ENCODE peak calls at places on chromosomes 3 and 15, in four cellular contexts. One of them, this sample, is unnamed.

GRCh38 chr15:63601026-63601726 is 4.0 kb downstream of the FBXL22 start:
- DNase-seq in HepG2: no peak
- DNase-seq in GM12878: no peak
- DNase-seq in transverse colon: peak
- DNase-seq in this sample: no peak

GRCh38 chr3:22013641-22014040 is 262.6 kb upstream of the ZNF385D start:
- DNase-seq in transverse colon: no peak
- DNase-seq in HepG2: no peak
- DNase-seq in GM12878: no peak
- DNase-seq in this sample: no peak

GRCh38 chr3:126509565-126510322 is 7.8 kb downstream of the UROC1 start:
- DNase-seq in transverse colon: no peak
- DNase-seq in GM12878: no peak
- DNase-seq in HepG2: no peak
- DNase-seq in this sample: no peak

GRCh38 chr15:60695713-60696522 is 217.0 kb upstream of the ICE2 start:
- DNase-seq in HepG2: no peak
- DNase-seq in transverse colon: no peak
- DNase-seq in GM12878: no peak
- DNase-seq in this sample: no peak

GRCh38 chr3:182906036-182906435 is 74.3 kb downstream of the DCUN1D1 start:
- DNase-seq in HepG2: no peak
- DNase-seq in transverse colon: no peak
- DNase-seq in GM12878: no peak
- DNase-seq in this sample: no peak

GRCh38 chr3:143137637-143138036 is 18.1 kb downstream of the CHST2 start:
- DNase-seq in transverse colon: no peak
- DNase-seq in HepG2: no peak
- DNase-seq in GM12878: no peak
- DNase-seq in this sample: no peak

GRCh38 chr3:120284702-120285507 is at the start of gene GPR156:
- DNase-seq in transverse colon: no peak
- DNase-seq in GM12878: no peak
- DNase-seq in HepG2: no peak
- DNase-seq in this sample: peak

GRCh38 chr3:177379045-177379444 is 181.8 kb upstream of the TBL1XR1 start:
- DNase-seq in GM12878: no peak
- DNase-seq in transverse colon: no peak
- DNase-seq in HepG2: peak
- DNase-seq in this sample: no peak

GRCh38 chr3:100207886-100208285 is 52.9 kb upstream of the TBC1D23 start:
- DNase-seq in HepG2: no peak
- DNase-seq in transverse colon: no peak
- DNase-seq in GM12878: no peak
- DNase-seq in this sample: no peak

GRCh38 chr3:70980646-70981031 is 602.9 kb downstream of the FOXP1 start:
- DNase-seq in GM12878: no peak
- DNase-seq in transverse colon: no peak
- DNase-seq in HepG2: no peak
- DNase-seq in this sample: no peak

GRCh38 chr3:52022323-52023100 is 26.8 kb upstream of the RPL29 start:
- DNase-seq in GM12878: no peak
- DNase-seq in transverse colon: no peak
- DNase-seq in HepG2: no peak
- DNase-seq in this sample: no peak

GRCh38 chr3:23183731-23184130 is 19.4 kb upstream of the UBE2E2 start:
- DNase-seq in GM12878: no peak
- DNase-seq in transverse colon: peak
- DNase-seq in HepG2: peak
- DNase-seq in this sample: peak

GRCh38 chr15:37099321-37100108 is 834 bp downstream of the MEIS2 start:
- DNase-seq in GM12878: no peak
- DNase-seq in HepG2: peak
- DNase-seq in transverse colon: no peak
- DNase-seq in this sample: no peak

GRCh38 chr3:97108136-97108535 is 293.7 kb downstream of the EPHA6 start:
- DNase-seq in GM12878: no peak
- DNase-seq in HepG2: no peak
- DNase-seq in transverse colon: no peak
- DNase-seq in this sample: no peak

GRCh38 chr15:28260722-28261121 is 61.3 kb downstream of the HERC2 start:
- DNase-seq in transverse colon: no peak
- DNase-seq in HepG2: no peak
- DNase-seq in GM12878: no peak
- DNase-seq in this sample: no peak

GRCh38 chr3:157786216-157786615 is 283.0 kb upstream of the VEPH1 start:
- DNase-seq in HepG2: no peak
- DNase-seq in transverse colon: no peak
- DNase-seq in GM12878: no peak
- DNase-seq in this sample: no peak

GRCh38 chr3:161914703-161915102 is 418.1 kb downstream of the OTOL1 start:
- DNase-seq in GM12878: no peak
- DNase-seq in transverse colon: peak
- DNase-seq in HepG2: peak
- DNase-seq in this sample: no peak

GRCh38 chr3:177932346-177932745 is 603.9 kb upstream of the KCNMB2 start:
- DNase-seq in HepG2: no peak
- DNase-seq in GM12878: no peak
- DNase-seq in transverse colon: no peak
- DNase-seq in this sample: no peak

GRCh38 chr3:101900736-101901135 is 51.4 kb downstream of the NFKBIZ start:
- DNase-seq in GM12878: no peak
- DNase-seq in transverse colon: no peak
- DNase-seq in HepG2: no peak
- DNase-seq in this sample: no peak

GRCh38 chr3:166071-166470 is 30.5 kb upstream of the CHL1 start:
- DNase-seq in HepG2: no peak
- DNase-seq in transverse colon: no peak
- DNase-seq in GM12878: no peak
- DNase-seq in this sample: no peak

GRCh38 chr3:114307222-114307840 is 13.5 kb downstream of the TIGIT start:
- DNase-seq in GM12878: no peak
- DNase-seq in transverse colon: no peak
- DNase-seq in HepG2: no peak
- DNase-seq in this sample: no peak

GRCh38 chr15:31328425-31328998 is 1.9 kb downstream of the KLF13 start:
- DNase-seq in GM12878: no peak
- DNase-seq in transverse colon: no peak
- DNase-seq in HepG2: no peak
- DNase-seq in this sample: no peak

GRCh38 chr3:49910409-49911123 is 6.9 kb upstream of the MST1R start:
- DNase-seq in GM12878: no peak
- DNase-seq in transverse colon: no peak
- DNase-seq in HepG2: no peak
- DNase-seq in this sample: peak

GRCh38 chr15:60477991-60478632 is 830 bp downstream of the ICE2 start:
- DNase-seq in transverse colon: no peak
- DNase-seq in HepG2: peak
- DNase-seq in GM12878: peak
- DNase-seq in this sample: no peak

GRCh38 chr3:41679412-41679811 is 282.5 kb downstream of the ULK4 start:
- DNase-seq in HepG2: no peak
- DNase-seq in GM12878: no peak
- DNase-seq in transverse colon: no peak
- DNase-seq in this sample: no peak

GRCh38 chr3:10992017-10992945 is at the start of gene SLC6A1:
- DNase-seq in GM12878: no peak
- DNase-seq in HepG2: no peak
- DNase-seq in transverse colon: no peak
- DNase-seq in this sample: no peak

GRCh38 chr3:172592898-172593669 is 69.9 kb upstream of the TNFSF10 start:
- DNase-seq in transverse colon: no peak
- DNase-seq in GM12878: no peak
- DNase-seq in HepG2: no peak
- DNase-seq in this sample: no peak

GRCh38 chr15:95260856-95261255 is 1029.5 kb downstream of the MCTP2 start:
- DNase-seq in GM12878: no peak
- DNase-seq in HepG2: no peak
- DNase-seq in transverse colon: no peak
- DNase-seq in this sample: no peak

GRCh38 chr3:43086460-43087165 is 19.3 kb downstream of the POMGNT2 start:
- DNase-seq in HepG2: no peak
- DNase-seq in GM12878: no peak
- DNase-seq in transverse colon: no peak
- DNase-seq in this sample: no peak

GRCh38 chr3:10238330-10238995 is 9.8 kb upstream of the TATDN2 start:
- DNase-seq in HepG2: no peak
- DNase-seq in GM12878: no peak
- DNase-seq in transverse colon: no peak
- DNase-seq in this sample: no peak

GRCh38 chr3:183220828-183221227 is 32.2 kb upstream of the B3GNT5 start:
- DNase-seq in HepG2: no peak
- DNase-seq in transverse colon: no peak
- DNase-seq in GM12878: no peak
- DNase-seq in this sample: no peak

GRCh38 chr3:188123170-188123920 is 30.6 kb upstream of the LPP start:
- DNase-seq in HepG2: peak
- DNase-seq in transverse colon: no peak
- DNase-seq in GM12878: no peak
- DNase-seq in this sample: peak

GRCh38 chr3:88005066-88005465 is 53.7 kb downstream of the CGGBP1 start:
- DNase-seq in GM12878: no peak
- DNase-seq in HepG2: no peak
- DNase-seq in transverse colon: no peak
- DNase-seq in this sample: no peak

GRCh38 chr3:8298021-8298954 is 203.3 kb upstream of the LMCD1 start:
- DNase-seq in HepG2: no peak
- DNase-seq in GM12878: no peak
- DNase-seq in transverse colon: no peak
- DNase-seq in this sample: no peak

GRCh38 chr15:75831806-75832102 is 11.5 kb upstream of the UBE2Q2 start:
- DNase-seq in GM12878: no peak
- DNase-seq in HepG2: no peak
- DNase-seq in transverse colon: no peak
- DNase-seq in this sample: no peak

GRCh38 chr15:75828429-75828828 is 14.8 kb upstream of the UBE2Q2 start:
- DNase-seq in transverse colon: no peak
- DNase-seq in GM12878: no peak
- DNase-seq in HepG2: no peak
- DNase-seq in this sample: no peak

GRCh38 chr15:75832114-75832513 is 11.1 kb upstream of the UBE2Q2 start:
- DNase-seq in GM12878: no peak
- DNase-seq in transverse colon: no peak
- DNase-seq in HepG2: no peak
- DNase-seq in this sample: no peak

GRCh38 chr15:75834011-75834410 is 9.2 kb upstream of the UBE2Q2 start:
- DNase-seq in GM12878: no peak
- DNase-seq in HepG2: no peak
- DNase-seq in transverse colon: no peak
- DNase-seq in this sample: no peak

GRCh38 chr15:75830910-75831805 is 12.1 kb upstream of the UBE2Q2 start:
- DNase-seq in GM12878: no peak
- DNase-seq in transverse colon: no peak
- DNase-seq in HepG2: no peak
- DNase-seq in this sample: no peak
- TF ChIP-seq EP300 in GM12878: no peak
- TF ChIP-seq EP300 in transverse colon: no peak
- TF ChIP-seq EP300 in HepG2: no peak
- TF ChIP-seq EP300 in this sample: no peak

GRCh38 chr3:140593766-140594165 is 84.1 kb upstream of the TRIM42 start:
- DNase-seq in HepG2: no peak
- DNase-seq in GM12878: no peak
- DNase-seq in transverse colon: no peak
- DNase-seq in this sample: no peak
- TF ChIP-seq EP300 in HepG2: no peak
- TF ChIP-seq EP300 in GM12878: no peak
- TF ChIP-seq EP300 in transverse colon: no peak
- TF ChIP-seq EP300 in this sample: no peak

GRCh38 chr3:149377408-149378111 is at the start of gene TM4SF1:
- DNase-seq in HepG2: peak
- DNase-seq in GM12878: no peak
- DNase-seq in transverse colon: peak
- DNase-seq in this sample: peak
- TF ChIP-seq EP300 in HepG2: peak
- TF ChIP-seq EP300 in GM12878: no peak
- TF ChIP-seq EP300 in transverse colon: no peak
- TF ChIP-seq EP300 in this sample: peak

GRCh38 chr3:93973160-93974126 is at the start of gene PROS1:
- DNase-seq in transverse colon: peak
- DNase-seq in GM12878: no peak
- DNase-seq in HepG2: peak
- DNase-seq in this sample: peak
- TF ChIP-seq EP300 in transverse colon: peak
- TF ChIP-seq EP300 in GM12878: no peak
- TF ChIP-seq EP300 in HepG2: no peak
- TF ChIP-seq EP300 in this sample: no peak

GRCh38 chr3:105869982-105870381 is 1.2 kb upstream of the CBLB start:
- DNase-seq in HepG2: no peak
- DNase-seq in transverse colon: no peak
- DNase-seq in GM12878: no peak
- DNase-seq in this sample: no peak

GRCh38 chr3:105868450-105868744 is 415 bp downstream of the CBLB start:
- DNase-seq in HepG2: peak
- DNase-seq in GM12878: no peak
- DNase-seq in transverse colon: peak
- DNase-seq in this sample: peak

GRCh38 chr3:105867690-105868449 is 942 bp downstream of the CBLB start:
- DNase-seq in transverse colon: no peak
- DNase-seq in GM12878: no peak
- DNase-seq in HepG2: no peak
- DNase-seq in this sample: no peak

GRCh38 chr3:105868745-105869530 is at the start of gene CBLB:
- DNase-seq in GM12878: peak
- DNase-seq in HepG2: peak
- DNase-seq in transverse colon: peak
- DNase-seq in this sample: peak

GRCh38 chr3:105869531-105869833 is 670 bp upstream of the CBLB start:
- DNase-seq in GM12878: no peak
- DNase-seq in HepG2: no peak
- DNase-seq in transverse colon: no peak
- DNase-seq in this sample: no peak
- TF ChIP-seq EP300 in GM12878: no peak
- TF ChIP-seq EP300 in HepG2: no peak
- TF ChIP-seq EP300 in transverse colon: no peak
- TF ChIP-seq EP300 in this sample: no peak

DNA sequence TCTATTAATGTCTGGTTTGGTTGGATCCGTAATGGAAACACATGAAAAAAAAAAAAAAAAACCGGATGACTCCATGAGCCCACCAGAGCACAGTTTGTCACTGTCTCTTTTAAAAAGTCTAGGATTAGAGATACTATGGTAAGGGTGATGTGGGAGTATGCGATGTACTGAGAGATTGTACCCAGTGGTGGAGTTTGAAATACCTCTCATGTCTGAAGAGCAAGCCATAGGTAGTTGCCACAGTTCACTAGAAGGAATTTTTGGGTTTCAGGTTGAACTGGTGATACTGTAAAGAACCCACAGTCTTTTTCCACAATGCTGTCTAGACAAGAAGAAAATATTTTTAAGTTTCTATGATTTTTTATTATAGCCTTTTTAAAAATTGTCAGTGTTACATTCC is 132.9 kb downstream of the KLHL25 start:
- DNase-seq in HepG2: no peak
- DNase-seq in transverse colon: no peak
- DNase-seq in GM12878: no peak
- DNase-seq in this sample: no peak
- TF ChIP-seq EP300 in HepG2: no peak
- TF ChIP-seq EP300 in transverse colon: no peak
- TF ChIP-seq EP300 in GM12878: no peak
- TF ChIP-seq EP300 in this sample: no peak

GRCh38 chr15:93880358-93880757 is 351.0 kb upstream of the MCTP2 start:
- DNase-seq in HepG2: no peak
- DNase-seq in GM12878: no peak
- DNase-seq in transverse colon: no peak
- DNase-seq in this sample: no peak
- TF ChIP-seq EP300 in HepG2: no peak
- TF ChIP-seq EP300 in GM12878: no peak
- TF ChIP-seq EP300 in transverse colon: no peak
- TF ChIP-seq EP300 in this sample: no peak